ENCODE peak calls at places on chromosomes 5 and 9, in nine cellular contexts. One of them, this sample, is unnamed.

GRCh38 chr5:132510076-132510475 is 19.5 kb upstream of the IRF1 start:
- DNase-seq in stimulated activated CD8-positive, alpha-beta memory T cell treated with anti-CD3 and anti-CD28 coated beads, Interleukin-12 subunit alpha, Interleukin-12 subunit beta, amount 100 ng/mL, for 1 hour: no peak
- DNase-seq in NCI-H2081: no peak
- DNase-seq in activated CD4-positive, alpha-beta T cell treated with anti-CD3 and anti-CD28 coated beads for 36 hours: no peak
- DNase-seq in HEK293T: no peak
- DNase-seq in CD4-positive, CD25-positive, alpha-beta regulatory T cell: no peak
- DNase-seq in activated naive CD4-positive, alpha-beta T cell treated with Interleukin-2 at 50 U/mL for 16 hours: no peak
- DNase-seq in ascending aorta: no peak
- DNase-seq in left cardiac atrium: no peak
- DNase-seq in this sample: no peak

GRCh38 chr5:56302027-56302426 is 68.9 kb upstream of the ANKRD55 start:
- DNase-seq in stimulated activated CD8-positive, alpha-beta memory T cell treated with anti-CD3 and anti-CD28 coated beads, Interleukin-12 subunit alpha, Interleukin-12 subunit beta, amount 100 ng/mL, for 1 hour: no peak
- DNase-seq in NCI-H2081: no peak
- DNase-seq in activated CD4-positive, alpha-beta T cell treated with anti-CD3 and anti-CD28 coated beads for 36 hours: no peak
- DNase-seq in HEK293T: no peak
- DNase-seq in CD4-positive, CD25-positive, alpha-beta regulatory T cell: no peak
- DNase-seq in activated naive CD4-positive, alpha-beta T cell treated with Interleukin-2 at 50 U/mL for 16 hours: no peak
- DNase-seq in ascending aorta: no peak
- DNase-seq in left cardiac atrium: no peak
- DNase-seq in this sample: no peak

GRCh38 chr9:26058111-26058895 is 380.1 kb upstream of the TUSC1 start:
- DNase-seq in stimulated activated CD8-positive, alpha-beta memory T cell treated with anti-CD3 and anti-CD28 coated beads, Interleukin-12 subunit alpha, Interleukin-12 subunit beta, amount 100 ng/mL, for 1 hour: no peak
- DNase-seq in NCI-H2081: no peak
- DNase-seq in activated CD4-positive, alpha-beta T cell treated with anti-CD3 and anti-CD28 coated beads for 36 hours: no peak
- DNase-seq in HEK293T: no peak
- DNase-seq in CD4-positive, CD25-positive, alpha-beta regulatory T cell: no peak
- DNase-seq in activated naive CD4-positive, alpha-beta T cell treated with Interleukin-2 at 50 U/mL for 16 hours: no peak
- DNase-seq in ascending aorta: no peak
- DNase-seq in left cardiac atrium: no peak
- DNase-seq in this sample: no peak

GRCh38 chr9:81559197-81559596 is 130.2 kb downstream of the TLE1 start:
- DNase-seq in stimulated activated CD8-positive, alpha-beta memory T cell treated with anti-CD3 and anti-CD28 coated beads, Interleukin-12 subunit alpha, Interleukin-12 subunit beta, amount 100 ng/mL, for 1 hour: no peak
- DNase-seq in NCI-H2081: no peak
- DNase-seq in activated CD4-positive, alpha-beta T cell treated with anti-CD3 and anti-CD28 coated beads for 36 hours: no peak
- DNase-seq in HEK293T: no peak
- DNase-seq in CD4-positive, CD25-positive, alpha-beta regulatory T cell: no peak
- DNase-seq in activated naive CD4-positive, alpha-beta T cell treated with Interleukin-2 at 50 U/mL for 16 hours: no peak
- DNase-seq in ascending aorta: no peak
- DNase-seq in left cardiac atrium: no peak
- DNase-seq in this sample: no peak

GRCh38 chr9:70470050-70471015 is 55.9 kb upstream of the KLF9 start:
- DNase-seq in stimulated activated CD8-positive, alpha-beta memory T cell treated with anti-CD3 and anti-CD28 coated beads, Interleukin-12 subunit alpha, Interleukin-12 subunit beta, amount 100 ng/mL, for 1 hour: no peak
- DNase-seq in NCI-H2081: no peak
- DNase-seq in activated CD4-positive, alpha-beta T cell treated with anti-CD3 and anti-CD28 coated beads for 36 hours: no peak
- DNase-seq in HEK293T: no peak
- DNase-seq in CD4-positive, CD25-positive, alpha-beta regulatory T cell: no peak
- DNase-seq in activated naive CD4-positive, alpha-beta T cell treated with Interleukin-2 at 50 U/mL for 16 hours: no peak
- DNase-seq in ascending aorta: no peak
- DNase-seq in left cardiac atrium: peak; percentile 69
- DNase-seq in this sample: no peak

GRCh38 chr9:84278131-84278530 is 62.4 kb downstream of the SLC28A3 start:
- DNase-seq in stimulated activated CD8-positive, alpha-beta memory T cell treated with anti-CD3 and anti-CD28 coated beads, Interleukin-12 subunit alpha, Interleukin-12 subunit beta, amount 100 ng/mL, for 1 hour: no peak
- DNase-seq in NCI-H2081: no peak
- DNase-seq in activated CD4-positive, alpha-beta T cell treated with anti-CD3 and anti-CD28 coated beads for 36 hours: no peak
- DNase-seq in HEK293T: no peak
- DNase-seq in CD4-positive, CD25-positive, alpha-beta regulatory T cell: no peak
- DNase-seq in activated naive CD4-positive, alpha-beta T cell treated with Interleukin-2 at 50 U/mL for 16 hours: no peak
- DNase-seq in ascending aorta: no peak
- DNase-seq in left cardiac atrium: no peak
- DNase-seq in this sample: no peak

GRCh38 chr5:138962619-138963370 is 87.7 kb upstream of the LRRTM2 start:
- DNase-seq in stimulated activated CD8-positive, alpha-beta memory T cell treated with anti-CD3 and anti-CD28 coated beads, Interleukin-12 subunit alpha, Interleukin-12 subunit beta, amount 100 ng/mL, for 1 hour: no peak
- DNase-seq in NCI-H2081: no peak
- DNase-seq in activated CD4-positive, alpha-beta T cell treated with anti-CD3 and anti-CD28 coated beads for 36 hours: no peak
- DNase-seq in HEK293T: no peak
- DNase-seq in CD4-positive, CD25-positive, alpha-beta regulatory T cell: no peak
- DNase-seq in activated naive CD4-positive, alpha-beta T cell treated with Interleukin-2 at 50 U/mL for 16 hours: no peak
- DNase-seq in ascending aorta: peak; percentile 16
- DNase-seq in left cardiac atrium: no peak
- DNase-seq in this sample: no peak

GRCh38 chr5:150317048-150318003 is 14.6 kb upstream of the ARSI start:
- DNase-seq in stimulated activated CD8-positive, alpha-beta memory T cell treated with anti-CD3 and anti-CD28 coated beads, Interleukin-12 subunit alpha, Interleukin-12 subunit beta, amount 100 ng/mL, for 1 hour: no peak
- DNase-seq in NCI-H2081: no peak
- DNase-seq in activated CD4-positive, alpha-beta T cell treated with anti-CD3 and anti-CD28 coated beads for 36 hours: peak; percentile 31
- DNase-seq in HEK293T: no peak
- DNase-seq in CD4-positive, CD25-positive, alpha-beta regulatory T cell: no peak
- DNase-seq in activated naive CD4-positive, alpha-beta T cell treated with Interleukin-2 at 50 U/mL for 16 hours: no peak
- DNase-seq in ascending aorta: no peak
- DNase-seq in left cardiac atrium: no peak
- DNase-seq in this sample: no peak

GRCh38 chr9:17556255-17556654 is 22.6 kb upstream of the SH3GL2 start:
- DNase-seq in stimulated activated CD8-positive, alpha-beta memory T cell treated with anti-CD3 and anti-CD28 coated beads, Interleukin-12 subunit alpha, Interleukin-12 subunit beta, amount 100 ng/mL, for 1 hour: no peak
- DNase-seq in NCI-H2081: no peak
- DNase-seq in activated CD4-positive, alpha-beta T cell treated with anti-CD3 and anti-CD28 coated beads for 36 hours: no peak
- DNase-seq in HEK293T: no peak
- DNase-seq in CD4-positive, CD25-positive, alpha-beta regulatory T cell: no peak
- DNase-seq in activated naive CD4-positive, alpha-beta T cell treated with Interleukin-2 at 50 U/mL for 16 hours: no peak
- DNase-seq in ascending aorta: no peak
- DNase-seq in left cardiac atrium: no peak
- DNase-seq in this sample: no peak

GRCh38 chr5:30103056-30104020 is 1090.1 kb upstream of the CDH6 start:
- DNase-seq in stimulated activated CD8-positive, alpha-beta memory T cell treated with anti-CD3 and anti-CD28 coated beads, Interleukin-12 subunit alpha, Interleukin-12 subunit beta, amount 100 ng/mL, for 1 hour: no peak
- DNase-seq in NCI-H2081: no peak
- DNase-seq in activated CD4-positive, alpha-beta T cell treated with anti-CD3 and anti-CD28 coated beads for 36 hours: no peak
- DNase-seq in HEK293T: no peak
- DNase-seq in CD4-positive, CD25-positive, alpha-beta regulatory T cell: no peak
- DNase-seq in activated naive CD4-positive, alpha-beta T cell treated with Interleukin-2 at 50 U/mL for 16 hours: no peak
- DNase-seq in ascending aorta: no peak
- DNase-seq in left cardiac atrium: no peak
- DNase-seq in this sample: no peak

GRCh38 chr5:115549154-115549553 is 4.6 kb upstream of the FEM1C start:
- DNase-seq in stimulated activated CD8-positive, alpha-beta memory T cell treated with anti-CD3 and anti-CD28 coated beads, Interleukin-12 subunit alpha, Interleukin-12 subunit beta, amount 100 ng/mL, for 1 hour: no peak
- DNase-seq in NCI-H2081: no peak
- DNase-seq in activated CD4-positive, alpha-beta T cell treated with anti-CD3 and anti-CD28 coated beads for 36 hours: no peak
- DNase-seq in HEK293T: no peak
- DNase-seq in CD4-positive, CD25-positive, alpha-beta regulatory T cell: no peak
- DNase-seq in activated naive CD4-positive, alpha-beta T cell treated with Interleukin-2 at 50 U/mL for 16 hours: no peak
- DNase-seq in ascending aorta: no peak
- DNase-seq in left cardiac atrium: no peak
- DNase-seq in this sample: no peak

GRCh38 chr9:72592501-72593403 is 71.3 kb downstream of the TMC1 start:
- DNase-seq in stimulated activated CD8-positive, alpha-beta memory T cell treated with anti-CD3 and anti-CD28 coated beads, Interleukin-12 subunit alpha, Interleukin-12 subunit beta, amount 100 ng/mL, for 1 hour: no peak
- DNase-seq in NCI-H2081: peak; percentile 46
- DNase-seq in activated CD4-positive, alpha-beta T cell treated with anti-CD3 and anti-CD28 coated beads for 36 hours: peak; percentile 29
- DNase-seq in HEK293T: peak; percentile 51
- DNase-seq in CD4-positive, CD25-positive, alpha-beta regulatory T cell: peak; percentile 5
- DNase-seq in activated naive CD4-positive, alpha-beta T cell treated with Interleukin-2 at 50 U/mL for 16 hours: no peak
- DNase-seq in ascending aorta: no peak
- DNase-seq in left cardiac atrium: no peak
- DNase-seq in this sample: peak; percentile 45

GRCh38 chr5:56561-57290 is 35.2 kb upstream of the PLEKHG4B start:
- DNase-seq in stimulated activated CD8-positive, alpha-beta memory T cell treated with anti-CD3 and anti-CD28 coated beads, Interleukin-12 subunit alpha, Interleukin-12 subunit beta, amount 100 ng/mL, for 1 hour: no peak
- DNase-seq in NCI-H2081: no peak
- DNase-seq in activated CD4-positive, alpha-beta T cell treated with anti-CD3 and anti-CD28 coated beads for 36 hours: peak; percentile 46
- DNase-seq in HEK293T: peak; percentile 50
- DNase-seq in CD4-positive, CD25-positive, alpha-beta regulatory T cell: no peak
- DNase-seq in activated naive CD4-positive, alpha-beta T cell treated with Interleukin-2 at 50 U/mL for 16 hours: no peak
- DNase-seq in ascending aorta: no peak
- DNase-seq in left cardiac atrium: no peak
- DNase-seq in this sample: no peak

GRCh38 chr9:136045595-136046554 is 49.2 kb downstream of the NACC2 start:
- DNase-seq in stimulated activated CD8-positive, alpha-beta memory T cell treated with anti-CD3 and anti-CD28 coated beads, Interleukin-12 subunit alpha, Interleukin-12 subunit beta, amount 100 ng/mL, for 1 hour: no peak
- DNase-seq in NCI-H2081: no peak
- DNase-seq in activated CD4-positive, alpha-beta T cell treated with anti-CD3 and anti-CD28 coated beads for 36 hours: no peak
- DNase-seq in HEK293T: no peak
- DNase-seq in CD4-positive, CD25-positive, alpha-beta regulatory T cell: no peak
- DNase-seq in activated naive CD4-positive, alpha-beta T cell treated with Interleukin-2 at 50 U/mL for 16 hours: no peak
- DNase-seq in ascending aorta: no peak
- DNase-seq in left cardiac atrium: no peak
- DNase-seq in this sample: no peak

GRCh38 chr5:170389250-170389902 is at the start of gene KCNMB1:
- DNase-seq in stimulated activated CD8-positive, alpha-beta memory T cell treated with anti-CD3 and anti-CD28 coated beads, Interleukin-12 subunit alpha, Interleukin-12 subunit beta, amount 100 ng/mL, for 1 hour: no peak
- DNase-seq in NCI-H2081: no peak
- DNase-seq in activated CD4-positive, alpha-beta T cell treated with anti-CD3 and anti-CD28 coated beads for 36 hours: no peak
- DNase-seq in HEK293T: no peak
- DNase-seq in CD4-positive, CD25-positive, alpha-beta regulatory T cell: no peak
- DNase-seq in activated naive CD4-positive, alpha-beta T cell treated with Interleukin-2 at 50 U/mL for 16 hours: no peak
- DNase-seq in ascending aorta: peak; percentile 84
- DNase-seq in left cardiac atrium: no peak
- DNase-seq in this sample: no peak

GRCh38 chr5:139676406-139676805 is 28.3 kb downstream of the CXXC5 start:
- DNase-seq in stimulated activated CD8-positive, alpha-beta memory T cell treated with anti-CD3 and anti-CD28 coated beads, Interleukin-12 subunit alpha, Interleukin-12 subunit beta, amount 100 ng/mL, for 1 hour: no peak
- DNase-seq in NCI-H2081: no peak
- DNase-seq in activated CD4-positive, alpha-beta T cell treated with anti-CD3 and anti-CD28 coated beads for 36 hours: no peak
- DNase-seq in HEK293T: no peak
- DNase-seq in CD4-positive, CD25-positive, alpha-beta regulatory T cell: no peak
- DNase-seq in activated naive CD4-positive, alpha-beta T cell treated with Interleukin-2 at 50 U/mL for 16 hours: no peak
- DNase-seq in ascending aorta: no peak
- DNase-seq in left cardiac atrium: no peak
- DNase-seq in this sample: no peak

GRCh38 chr5:180071418-180072255 is at the start of gene RNF130:
- DNase-seq in stimulated activated CD8-positive, alpha-beta memory T cell treated with anti-CD3 and anti-CD28 coated beads, Interleukin-12 subunit alpha, Interleukin-12 subunit beta, amount 100 ng/mL, for 1 hour: peak; percentile 69
- DNase-seq in NCI-H2081: peak; percentile 84
- DNase-seq in activated CD4-positive, alpha-beta T cell treated with anti-CD3 and anti-CD28 coated beads for 36 hours: peak; percentile 93
- DNase-seq in HEK293T: peak; percentile 96
- DNase-seq in CD4-positive, CD25-positive, alpha-beta regulatory T cell: peak; percentile 63
- DNase-seq in activated naive CD4-positive, alpha-beta T cell treated with Interleukin-2 at 50 U/mL for 16 hours: peak; percentile 88
- DNase-seq in ascending aorta: peak; percentile 95
- DNase-seq in left cardiac atrium: peak; percentile 95
- DNase-seq in this sample: peak; percentile 76

GRCh38 chr5:107235167-107235566 is 435.6 kb downstream of the EFNA5 start:
- DNase-seq in stimulated activated CD8-positive, alpha-beta memory T cell treated with anti-CD3 and anti-CD28 coated beads, Interleukin-12 subunit alpha, Interleukin-12 subunit beta, amount 100 ng/mL, for 1 hour: no peak
- DNase-seq in NCI-H2081: no peak
- DNase-seq in activated CD4-positive, alpha-beta T cell treated with anti-CD3 and anti-CD28 coated beads for 36 hours: no peak
- DNase-seq in HEK293T: no peak
- DNase-seq in CD4-positive, CD25-positive, alpha-beta regulatory T cell: no peak
- DNase-seq in activated naive CD4-positive, alpha-beta T cell treated with Interleukin-2 at 50 U/mL for 16 hours: no peak
- DNase-seq in ascending aorta: no peak
- DNase-seq in left cardiac atrium: no peak
- DNase-seq in this sample: no peak

GRCh38 chr5:142640316-142641005 is 45.4 kb downstream of the FGF1 start:
- DNase-seq in stimulated activated CD8-positive, alpha-beta memory T cell treated with anti-CD3 and anti-CD28 coated beads, Interleukin-12 subunit alpha, Interleukin-12 subunit beta, amount 100 ng/mL, for 1 hour: no peak
- DNase-seq in NCI-H2081: no peak
- DNase-seq in activated CD4-positive, alpha-beta T cell treated with anti-CD3 and anti-CD28 coated beads for 36 hours: no peak
- DNase-seq in HEK293T: no peak
- DNase-seq in CD4-positive, CD25-positive, alpha-beta regulatory T cell: no peak
- DNase-seq in activated naive CD4-positive, alpha-beta T cell treated with Interleukin-2 at 50 U/mL for 16 hours: no peak
- DNase-seq in ascending aorta: no peak
- DNase-seq in left cardiac atrium: no peak
- DNase-seq in this sample: no peak

GRCh38 chr5:121031487-121031886 is 567.4 kb downstream of the PRR16 start:
- DNase-seq in stimulated activated CD8-positive, alpha-beta memory T cell treated with anti-CD3 and anti-CD28 coated beads, Interleukin-12 subunit alpha, Interleukin-12 subunit beta, amount 100 ng/mL, for 1 hour: no peak
- DNase-seq in NCI-H2081: no peak
- DNase-seq in activated CD4-positive, alpha-beta T cell treated with anti-CD3 and anti-CD28 coated beads for 36 hours: no peak
- DNase-seq in HEK293T: no peak
- DNase-seq in CD4-positive, CD25-positive, alpha-beta regulatory T cell: no peak
- DNase-seq in activated naive CD4-positive, alpha-beta T cell treated with Interleukin-2 at 50 U/mL for 16 hours: no peak
- DNase-seq in ascending aorta: no peak
- DNase-seq in left cardiac atrium: peak; percentile 19
- DNase-seq in this sample: no peak

GRCh38 chr5:112907166-112907611 is 14.8 kb downstream of the REEP5 start:
- DNase-seq in stimulated activated CD8-positive, alpha-beta memory T cell treated with anti-CD3 and anti-CD28 coated beads, Interleukin-12 subunit alpha, Interleukin-12 subunit beta, amount 100 ng/mL, for 1 hour: no peak
- DNase-seq in NCI-H2081: no peak
- DNase-seq in activated CD4-positive, alpha-beta T cell treated with anti-CD3 and anti-CD28 coated beads for 36 hours: no peak
- DNase-seq in HEK293T: no peak
- DNase-seq in CD4-positive, CD25-positive, alpha-beta regulatory T cell: no peak
- DNase-seq in activated naive CD4-positive, alpha-beta T cell treated with Interleukin-2 at 50 U/mL for 16 hours: no peak
- DNase-seq in ascending aorta: no peak
- DNase-seq in left cardiac atrium: no peak
- DNase-seq in this sample: no peak

GRCh38 chr9:91929331-91929730 is 20.7 kb downstream of the ROR2 start:
- DNase-seq in stimulated activated CD8-positive, alpha-beta memory T cell treated with anti-CD3 and anti-CD28 coated beads, Interleukin-12 subunit alpha, Interleukin-12 subunit beta, amount 100 ng/mL, for 1 hour: no peak
- DNase-seq in NCI-H2081: no peak
- DNase-seq in activated CD4-positive, alpha-beta T cell treated with anti-CD3 and anti-CD28 coated beads for 36 hours: no peak
- DNase-seq in HEK293T: no peak
- DNase-seq in CD4-positive, CD25-positive, alpha-beta regulatory T cell: no peak
- DNase-seq in activated naive CD4-positive, alpha-beta T cell treated with Interleukin-2 at 50 U/mL for 16 hours: no peak
- DNase-seq in ascending aorta: no peak
- DNase-seq in left cardiac atrium: no peak
- DNase-seq in this sample: no peak

GRCh38 chr9:90538566-90538965 is 104.1 kb downstream of the DIRAS2 start:
- DNase-seq in stimulated activated CD8-positive, alpha-beta memory T cell treated with anti-CD3 and anti-CD28 coated beads, Interleukin-12 subunit alpha, Interleukin-12 subunit beta, amount 100 ng/mL, for 1 hour: no peak
- DNase-seq in NCI-H2081: no peak
- DNase-seq in activated CD4-positive, alpha-beta T cell treated with anti-CD3 and anti-CD28 coated beads for 36 hours: no peak
- DNase-seq in HEK293T: no peak
- DNase-seq in CD4-positive, CD25-positive, alpha-beta regulatory T cell: no peak
- DNase-seq in activated naive CD4-positive, alpha-beta T cell treated with Interleukin-2 at 50 U/mL for 16 hours: no peak
- DNase-seq in ascending aorta: no peak
- DNase-seq in left cardiac atrium: no peak
- DNase-seq in this sample: no peak

GRCh38 chr5:148848378-148849031 is 22.1 kb downstream of the ADRB2 start:
- DNase-seq in stimulated activated CD8-positive, alpha-beta memory T cell treated with anti-CD3 and anti-CD28 coated beads, Interleukin-12 subunit alpha, Interleukin-12 subunit beta, amount 100 ng/mL, for 1 hour: no peak
- DNase-seq in NCI-H2081: no peak
- DNase-seq in activated CD4-positive, alpha-beta T cell treated with anti-CD3 and anti-CD28 coated beads for 36 hours: no peak
- DNase-seq in HEK293T: no peak
- DNase-seq in CD4-positive, CD25-positive, alpha-beta regulatory T cell: no peak
- DNase-seq in activated naive CD4-positive, alpha-beta T cell treated with Interleukin-2 at 50 U/mL for 16 hours: no peak
- DNase-seq in ascending aorta: no peak
- DNase-seq in left cardiac atrium: no peak
- DNase-seq in this sample: peak; percentile 32

GRCh38 chr9:2817987-2818386 is 25.9 kb downstream of the PUM3 start:
- DNase-seq in stimulated activated CD8-positive, alpha-beta memory T cell treated with anti-CD3 and anti-CD28 coated beads, Interleukin-12 subunit alpha, Interleukin-12 subunit beta, amount 100 ng/mL, for 1 hour: no peak
- DNase-seq in NCI-H2081: no peak
- DNase-seq in activated CD4-positive, alpha-beta T cell treated with anti-CD3 and anti-CD28 coated beads for 36 hours: no peak
- DNase-seq in HEK293T: no peak
- DNase-seq in CD4-positive, CD25-positive, alpha-beta regulatory T cell: no peak
- DNase-seq in activated naive CD4-positive, alpha-beta T cell treated with Interleukin-2 at 50 U/mL for 16 hours: no peak
- DNase-seq in ascending aorta: peak; percentile 66
- DNase-seq in left cardiac atrium: no peak
- DNase-seq in this sample: no peak

GRCh38 chr9:76756273-76756650 is 8.0 kb upstream of the PCA3 start:
- DNase-seq in stimulated activated CD8-positive, alpha-beta memory T cell treated with anti-CD3 and anti-CD28 coated beads, Interleukin-12 subunit alpha, Interleukin-12 subunit beta, amount 100 ng/mL, for 1 hour: no peak
- DNase-seq in NCI-H2081: peak; percentile 69
- DNase-seq in activated CD4-positive, alpha-beta T cell treated with anti-CD3 and anti-CD28 coated beads for 36 hours: no peak
- DNase-seq in HEK293T: peak; percentile 19
- DNase-seq in CD4-positive, CD25-positive, alpha-beta regulatory T cell: no peak
- DNase-seq in activated naive CD4-positive, alpha-beta T cell treated with Interleukin-2 at 50 U/mL for 16 hours: no peak
- DNase-seq in ascending aorta: no peak
- DNase-seq in left cardiac atrium: no peak
- DNase-seq in this sample: no peak

GRCh38 chr9:119689879-119690278 is 320.6 kb upstream of the BRINP1 start:
- DNase-seq in stimulated activated CD8-positive, alpha-beta memory T cell treated with anti-CD3 and anti-CD28 coated beads, Interleukin-12 subunit alpha, Interleukin-12 subunit beta, amount 100 ng/mL, for 1 hour: no peak
- DNase-seq in NCI-H2081: no peak
- DNase-seq in activated CD4-positive, alpha-beta T cell treated with anti-CD3 and anti-CD28 coated beads for 36 hours: no peak
- DNase-seq in HEK293T: no peak
- DNase-seq in CD4-positive, CD25-positive, alpha-beta regulatory T cell: no peak
- DNase-seq in activated naive CD4-positive, alpha-beta T cell treated with Interleukin-2 at 50 U/mL for 16 hours: no peak
- DNase-seq in ascending aorta: no peak
- DNase-seq in left cardiac atrium: no peak
- DNase-seq in this sample: no peak

GRCh38 chr5:53287573-53287972 is 178.0 kb upstream of the MOCS2 start:
- DNase-seq in stimulated activated CD8-positive, alpha-beta memory T cell treated with anti-CD3 and anti-CD28 coated beads, Interleukin-12 subunit alpha, Interleukin-12 subunit beta, amount 100 ng/mL, for 1 hour: no peak
- DNase-seq in NCI-H2081: no peak
- DNase-seq in activated CD4-positive, alpha-beta T cell treated with anti-CD3 and anti-CD28 coated beads for 36 hours: no peak
- DNase-seq in HEK293T: no peak
- DNase-seq in CD4-positive, CD25-positive, alpha-beta regulatory T cell: no peak
- DNase-seq in activated naive CD4-positive, alpha-beta T cell treated with Interleukin-2 at 50 U/mL for 16 hours: no peak
- DNase-seq in ascending aorta: no peak
- DNase-seq in left cardiac atrium: no peak
- DNase-seq in this sample: no peak

GRCh38 chr9:757246-757881 is 84.1 kb upstream of the DMRT1 start:
- DNase-seq in stimulated activated CD8-positive, alpha-beta memory T cell treated with anti-CD3 and anti-CD28 coated beads, Interleukin-12 subunit alpha, Interleukin-12 subunit beta, amount 100 ng/mL, for 1 hour: no peak
- DNase-seq in NCI-H2081: no peak
- DNase-seq in activated CD4-positive, alpha-beta T cell treated with anti-CD3 and anti-CD28 coated beads for 36 hours: peak; percentile 21
- DNase-seq in HEK293T: peak; percentile 38
- DNase-seq in CD4-positive, CD25-positive, alpha-beta regulatory T cell: no peak
- DNase-seq in activated naive CD4-positive, alpha-beta T cell treated with Interleukin-2 at 50 U/mL for 16 hours: no peak
- DNase-seq in ascending aorta: peak; percentile 64
- DNase-seq in left cardiac atrium: no peak
- DNase-seq in this sample: no peak

GRCh38 chr5:33892419-33893151 is 795 bp upstream of the ADAMTS12 start:
- DNase-seq in stimulated activated CD8-positive, alpha-beta memory T cell treated with anti-CD3 and anti-CD28 coated beads, Interleukin-12 subunit alpha, Interleukin-12 subunit beta, amount 100 ng/mL, for 1 hour: no peak
- DNase-seq in NCI-H2081: no peak
- DNase-seq in activated CD4-positive, alpha-beta T cell treated with anti-CD3 and anti-CD28 coated beads for 36 hours: no peak
- DNase-seq in HEK293T: no peak
- DNase-seq in CD4-positive, CD25-positive, alpha-beta regulatory T cell: no peak
- DNase-seq in activated naive CD4-positive, alpha-beta T cell treated with Interleukin-2 at 50 U/mL for 16 hours: no peak
- DNase-seq in ascending aorta: peak; percentile 87
- DNase-seq in left cardiac atrium: peak; percentile 49
- DNase-seq in this sample: no peak

GRCh38 chr5:55991768-55992486 is 2.8 kb downstream of the IL6ST start:
- DNase-seq in stimulated activated CD8-positive, alpha-beta memory T cell treated with anti-CD3 and anti-CD28 coated beads, Interleukin-12 subunit alpha, Interleukin-12 subunit beta, amount 100 ng/mL, for 1 hour: no peak
- DNase-seq in NCI-H2081: no peak
- DNase-seq in activated CD4-positive, alpha-beta T cell treated with anti-CD3 and anti-CD28 coated beads for 36 hours: no peak
- DNase-seq in HEK293T: no peak
- DNase-seq in CD4-positive, CD25-positive, alpha-beta regulatory T cell: no peak
- DNase-seq in activated naive CD4-positive, alpha-beta T cell treated with Interleukin-2 at 50 U/mL for 16 hours: no peak
- DNase-seq in ascending aorta: no peak
- DNase-seq in left cardiac atrium: no peak
- DNase-seq in this sample: peak; percentile 15

This sample was measured in central memory CD4-positive, alpha-beta T cell.